ENCODE peak calls at places on chromosome 16, in nine cellular contexts. N is gastrocnemius medialis, L is lower leg skin, U is transverse colon, Q is body of pancreas, V is Peyer's patch, W is H54, F is heart left ventricle, K is A549. C is an unnamed sample.

GRCh38 chr16:83733301-83733700 is 74.5 kb upstream of the HSBP1 start:
- DNase-seq in Q (no peak), F (peak), U (no peak), V (no peak), L (no peak), K (no peak), N (no peak), W (no peak), C (no peak)

GRCh38 chr16:56776562-56776961 is 46.6 kb downstream of the NUP93 start:
- DNase-seq in U (peak), V (no peak), K (no peak), N (no peak), W (no peak), Q (peak), F (no peak), L (no peak), C (peak)

GRCh38 chr16:47970291-47970931 is 185.4 kb downstream of the ABCC12 start:
- DNase-seq in U (no peak), F (no peak), Q (no peak), K (peak), L (no peak), N (no peak), W (no peak), V (no peak), C (no peak)

GRCh38 chr16:22898874-22899348 is 84.9 kb downstream of the HS3ST2 start:
- DNase-seq in L (peak), U (peak), W (peak), V (peak), K (peak), F (peak), N (peak), Q (peak), C (peak)

GRCh38 chr16:85570735-85571562 is 42.2 kb upstream of the GSE1 start:
- DNase-seq in K (no peak), W (no peak), U (peak), N (no peak), Q (no peak), F (no peak), L (no peak), V (peak), C (peak)

GRCh38 chr16:84913315-84913714 is 93.5 kb downstream of the CRISPLD2 start:
- DNase-seq in F (peak), V (peak), N (peak), L (no peak), K (no peak), U (peak), W (no peak), Q (peak), C (no peak)

GRCh38 chr16:83692224-83692623 is 115.6 kb upstream of the HSBP1 start:
- DNase-seq in W (no peak), N (no peak), U (no peak), F (no peak), K (no peak), L (no peak), Q (no peak), V (no peak), C (no peak)

GRCh38 chr16:84689126-84689525 is 10.7 kb upstream of the USP10 start:
- DNase-seq in F (no peak), V (no peak), Q (no peak), W (no peak), L (peak), U (no peak), N (no peak), K (no peak), C (no peak)

GRCh38 chr16:47644166-47644565 is 183.0 kb downstream of the PHKB start:
- DNase-seq in L (no peak), W (peak), F (peak), V (no peak), U (no peak), Q (peak), N (no peak), K (no peak), C (no peak)

GRCh38 chr16:76277099-76278030 is at the start of gene CNTNAP4:
- DNase-seq in W (no peak), Q (peak), L (peak), N (no peak), V (no peak), U (no peak), F (peak), K (no peak), C (no peak)

GRCh38 chr16:84499638-84500037 is 4.8 kb downstream of the MEAK7 start:
- DNase-seq in U (no peak), F (no peak), W (no peak), L (peak), K (no peak), V (no peak), Q (no peak), N (no peak), C (no peak)

GRCh38 chr16:9929313-9929712 is 252.9 kb downstream of the GRIN2A start:
- DNase-seq in Q (no peak), V (no peak), F (no peak), L (no peak), W (no peak), K (no peak), U (no peak), N (no peak), C (no peak)

GRCh38 chr16:56424791-56425438 is 430 bp downstream of the AMFR start:
- DNase-seq in U (peak), N (no peak), Q (peak), L (peak), F (peak), V (peak), W (peak), K (no peak), C (peak)

GRCh38 chr16:55495616-55496289 is 13.1 kb upstream of the LPCAT2 start:
- DNase-seq in W (no peak), K (no peak), N (no peak), L (peak), Q (no peak), U (no peak), F (no peak), V (no peak), C (no peak)

GRCh38 chr16:71658771-71659170 is 32.8 kb downstream of the MARVELD3 start:
- DNase-seq in U (peak), L (no peak), F (no peak), Q (no peak), V (peak), W (no peak), K (no peak), N (no peak), C (no peak)

GRCh38 chr16:22397459-22397858 is 23.0 kb upstream of the CDR2 start:
- DNase-seq in F (no peak), V (no peak), N (no peak), Q (no peak), W (peak), L (no peak), K (no peak), U (no peak), C (no peak)

GRCh38 chr16:4802659-4803287 is 340 bp upstream of the ROGDI start:
- DNase-seq in Q (peak), U (peak), N (peak), W (peak), V (peak), L (peak), F (peak), K (peak), C (peak)

GRCh38 chr16:4803479-4804243 is 1.2 kb upstream of the ROGDI start:
- DNase-seq in N (no peak), L (no peak), W (no peak), U (no peak), K (no peak), Q (no peak), F (no peak), V (no peak), C (peak)

GRCh38 chr16:4800290-4801041 is 2.0 kb downstream of the ROGDI start:
- DNase-seq in U (peak), K (no peak), W (no peak), L (no peak), F (peak), V (peak), Q (peak), N (no peak), C (peak)

GRCh38 chr16:4801051-4801961 is 1.1 kb downstream of the ROGDI start:
- DNase-seq in U (peak), Q (peak), N (no peak), K (no peak), L (no peak), F (no peak), W (no peak), V (no peak), C (peak)

GRCh38 chr16:4801962-4802658 is at the start of gene ROGDI:
- DNase-seq in F (peak), W (peak), N (peak), L (peak), U (peak), Q (peak), V (peak), K (peak), C (peak)
- TF ChIP-seq POLR2A in F (no peak), W (peak), N (no peak), L (no peak), U (peak), Q (peak), V (peak), K (peak), C (peak)

GRCh38 chr16:29843942-29844341 is 19.1 kb downstream of the CDIPT start:
- DNase-seq in V (no peak), W (no peak), N (no peak), U (no peak), Q (no peak), F (no peak), K (no peak), L (no peak), C (no peak)

GRCh38 chr16:29842732-29843346 is 20.2 kb downstream of the CDIPT start:
- DNase-seq in K (no peak), V (no peak), U (no peak), Q (no peak), L (no peak), N (no peak), F (no peak), W (no peak), C (no peak)

GRCh38 chr16:29844575-29845331 is 18.3 kb downstream of the CDIPT start:
- DNase-seq in F (no peak), U (no peak), V (no peak), N (no peak), L (no peak), K (no peak), W (no peak), Q (no peak), C (no peak)

GRCh38 chr16:29848420-29849297 is 14.4 kb downstream of the CDIPT start:
- DNase-seq in W (peak), K (peak), F (peak), V (peak), Q (peak), U (peak), L (peak), N (peak), C (peak)

GRCh38 chr16:29845656-29846055 is 17.4 kb downstream of the CDIPT start:
- DNase-seq in N (no peak), F (no peak), Q (peak), W (no peak), V (no peak), K (no peak), U (no peak), L (no peak), C (no peak)
- TF ChIP-seq POLR2A in N (no peak), F (no peak), Q (no peak), W (no peak), V (no peak), K (no peak), U (no peak), L (no peak), C (no peak)

DNA sequence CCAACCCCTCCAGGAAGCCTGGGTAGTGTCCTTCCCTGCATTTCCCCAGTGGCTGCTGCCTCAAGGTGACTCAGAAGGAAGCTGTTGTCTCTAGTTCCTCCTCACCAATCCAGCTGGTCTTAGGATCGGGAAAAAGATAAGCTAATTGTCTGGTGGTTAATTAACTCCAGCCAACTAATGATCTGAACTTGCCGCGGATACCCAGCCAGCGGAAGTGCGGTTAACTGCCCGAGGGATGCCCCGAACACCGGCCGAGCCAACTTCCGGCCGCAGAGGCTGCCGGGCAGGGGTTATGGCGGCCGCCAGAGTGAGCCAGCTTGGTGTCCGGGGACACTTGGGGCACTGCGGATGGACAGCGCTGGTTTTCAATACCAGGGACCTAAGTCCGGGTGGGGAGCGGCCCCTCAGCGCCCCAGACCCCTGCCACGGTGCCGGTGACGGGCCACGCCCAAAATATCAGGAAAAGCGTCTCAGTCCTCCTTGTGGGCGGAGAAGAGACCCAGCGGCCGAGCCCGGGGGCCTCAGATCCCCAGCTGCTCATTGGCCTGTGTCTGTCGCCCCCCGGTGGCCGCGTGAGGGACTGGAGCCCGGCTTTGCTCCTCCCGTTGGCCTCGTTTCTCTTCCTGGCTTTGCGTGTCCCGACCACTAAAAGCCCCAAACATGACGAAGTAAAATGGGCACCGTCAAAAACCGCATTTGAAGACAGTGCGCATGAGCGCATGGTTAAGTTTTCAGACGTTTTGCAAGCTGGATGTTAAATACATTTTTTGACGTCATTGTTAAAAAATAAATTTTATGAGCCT is 10.2 kb upstream of the PRSS22 start:
- DNase-seq in L (peak), U (peak), W (peak), Q (peak), N (peak), F (peak), V (peak), K (peak), C (peak)
- TF ChIP-seq POLR2A in L (no peak), U (peak), W (peak), Q (peak), N (peak), F (no peak), V (peak), K (peak), C (peak)

DNA sequence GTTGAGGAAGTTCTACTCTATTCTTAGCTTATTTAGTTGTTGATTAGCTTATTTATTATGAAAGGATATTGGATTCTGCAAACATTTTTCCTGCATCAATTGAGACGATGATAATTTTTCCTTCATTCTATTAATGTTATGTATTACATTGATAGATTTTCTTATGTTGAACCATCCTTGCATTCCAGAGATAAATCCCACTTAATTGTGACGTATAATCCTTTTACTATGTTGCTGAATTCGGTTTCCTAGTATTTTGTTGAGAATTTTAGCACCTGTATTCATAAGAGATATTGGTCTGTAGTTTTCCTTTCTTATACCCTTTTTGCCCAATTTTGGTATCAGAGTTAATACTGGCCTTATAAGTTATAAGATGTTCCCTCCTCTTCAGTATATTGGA is 47.6 kb upstream of the BRD7 start:
- DNase-seq in L (no peak), F (no peak), V (no peak), Q (no peak), N (no peak), K (no peak), U (no peak), W (no peak), C (no peak)
- TF ChIP-seq POLR2A in L (no peak), F (no peak), V (no peak), Q (no peak), N (no peak), K (no peak), U (no peak), W (no peak), C (no peak)

GRCh38 chr16:15435216-15435864 is 952 bp downstream of the BMERB1 start:
- DNase-seq in W (no peak), F (no peak), V (peak), L (no peak), N (no peak), K (no peak), U (no peak), Q (peak), C (peak)

GRCh38 chr16:15434079-15434424 is 336 bp upstream of the BMERB1 start:
- DNase-seq in N (no peak), K (no peak), V (no peak), L (no peak), W (no peak), Q (no peak), U (no peak), F (no peak), C (no peak)

GRCh38 chr16:15439102-15439501 is 4.7 kb downstream of the BMERB1 start:
- DNase-seq in Q (no peak), F (no peak), N (no peak), K (no peak), V (peak), W (no peak), L (no peak), U (no peak), C (no peak)

GRCh38 chr16:15434425-15435215 is at the start of gene BMERB1:
- DNase-seq in V (peak), K (peak), N (peak), L (peak), Q (peak), W (peak), F (peak), U (peak), C (peak)
- TF ChIP-seq POLR2A in V (no peak), K (peak), N (peak), L (no peak), Q (no peak), W (peak), F (no peak), U (peak), C (no peak)

GRCh38 chr16:20910781-20911321 is 10.3 kb downstream of the LYRM1 start:
- DNase-seq in F (no peak), K (peak), V (no peak), L (no peak), U (no peak), N (no peak), W (no peak), Q (no peak), C (no peak)
- TF ChIP-seq POLR2A in F (no peak), K (no peak), V (no peak), L (no peak), U (no peak), N (no peak), W (no peak), Q (no peak), C (no peak)

GRCh38 chr16:74666010-74666421 is 661 bp downstream of the RFWD3 start:
- DNase-seq in K (no peak), W (no peak), F (no peak), U (no peak), L (no peak), N (no peak), V (no peak), Q (no peak), C (no peak)

GRCh38 chr16:74661064-74661463 is 5.6 kb downstream of the RFWD3 start:
- DNase-seq in F (no peak), Q (no peak), U (no peak), K (no peak), N (no peak), W (no peak), V (no peak), L (no peak), C (no peak)

GRCh38 chr16:74667215-74667765 is 613 bp upstream of the RFWD3 start:
- DNase-seq in F (peak), W (no peak), N (no peak), V (peak), K (peak), U (peak), Q (peak), L (no peak), C (peak)

DNA sequence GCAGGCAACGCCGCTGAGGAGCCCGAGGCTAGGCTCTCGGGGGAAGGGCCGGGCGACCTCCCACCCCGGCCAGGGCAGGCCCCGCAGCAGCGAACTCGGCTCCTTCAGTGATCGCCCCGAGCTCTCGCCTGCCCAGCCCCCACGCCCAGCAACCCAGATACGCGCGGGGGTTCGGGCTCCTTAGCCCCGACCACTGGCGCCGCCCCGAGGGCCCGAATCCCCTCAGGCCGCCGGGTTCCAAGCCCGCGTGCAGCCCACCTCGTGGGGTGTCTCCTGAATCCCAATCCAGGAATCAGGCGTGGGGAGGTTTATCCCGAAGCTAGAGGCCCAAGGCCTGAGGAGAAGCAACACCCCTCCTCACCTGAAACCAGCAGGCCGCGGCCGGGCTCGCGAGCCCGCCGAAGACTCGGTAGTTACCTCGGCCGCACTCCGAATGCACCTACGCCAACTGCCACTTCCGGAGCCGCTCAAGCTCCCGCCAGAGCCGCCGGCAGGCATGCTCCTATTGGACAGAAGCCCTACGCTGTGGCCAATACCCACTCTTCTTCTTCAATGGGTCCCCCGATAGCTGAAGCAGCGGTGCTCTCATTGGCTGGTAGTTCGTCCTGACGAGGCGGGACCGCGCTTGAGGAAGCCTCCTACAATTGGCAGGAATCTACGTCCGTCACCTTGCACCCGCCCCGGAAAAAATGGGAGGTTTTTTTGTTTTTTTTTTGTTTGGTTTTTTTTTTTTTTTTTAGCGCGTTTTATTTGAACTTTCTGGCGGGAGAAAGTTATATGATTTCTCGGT is at the start of gene RFWD3:
- DNase-seq in K (peak), V (peak), W (peak), N (peak), F (peak), Q (peak), L (peak), U (peak), C (peak)
- TF ChIP-seq POLR2A in K (peak), V (peak), W (peak), N (peak), F (no peak), Q (peak), L (no peak), U (peak), C (peak)

GRCh38 chr16:353404-354285 is 1.1 kb upstream of the AXIN1 start:
- DNase-seq in L (no peak), U (no peak), K (no peak), V (no peak), Q (no peak), N (no peak), W (no peak), F (no peak), C (no peak)

GRCh38 chr16:354971-355441 is 2.5 kb upstream of the AXIN1 start:
- DNase-seq in U (no peak), Q (no peak), N (no peak), F (no peak), L (no peak), K (no peak), V (no peak), W (no peak), C (no peak)

GRCh38 chr16:354286-354881 is 1.9 kb upstream of the AXIN1 start:
- DNase-seq in L (no peak), Q (no peak), N (no peak), U (no peak), W (no peak), F (no peak), K (no peak), V (no peak), C (no peak)

GRCh38 chr16:351804-352520 is 561 bp downstream of the AXIN1 start:
- DNase-seq in F (no peak), W (no peak), L (no peak), N (no peak), V (peak), Q (peak), U (peak), K (no peak), C (peak)

GRCh38 chr16:352547-353403 is at the start of gene AXIN1:
- DNase-seq in U (peak), K (peak), W (peak), L (peak), N (peak), F (peak), V (peak), Q (peak), C (peak)
- TF ChIP-seq POLR2A in U (peak), K (peak), W (peak), L (no peak), N (peak), F (no peak), V (peak), Q (peak), C (no peak)

GRCh38 chr16:15855704-15856003 is 1.2 kb downstream of the MYH11 start:
- DNase-seq in V (peak), U (no peak), N (no peak), Q (no peak), W (no peak), F (no peak), K (no peak), L (no peak), C (no peak)

GRCh38 chr16:15856217-15856616 is 611 bp downstream of the MYH11 start:
- DNase-seq in N (no peak), V (no peak), U (no peak), Q (no peak), F (no peak), L (no peak), K (no peak), W (no peak), C (peak)

GRCh38 chr16:15858921-15859668 is 2.3 kb upstream of the MYH11 start:
- DNase-seq in V (peak), W (no peak), K (no peak), L (no peak), F (no peak), U (no peak), Q (no peak), N (no peak), C (no peak)

GRCh38 chr16:15856901-15857778 is at the start of gene MYH11:
- DNase-seq in V (peak), N (no peak), K (no peak), L (no peak), W (no peak), U (peak), F (no peak), Q (no peak), C (no peak)

GRCh38 chr16:15857779-15858560 is 1.1 kb upstream of the MYH11 start:
- DNase-seq in U (peak), W (peak), K (no peak), V (peak), Q (peak), L (peak), F (peak), N (no peak), C (no peak)
- TF ChIP-seq POLR2A in U (peak), W (no peak), K (no peak), V (no peak), Q (no peak), L (no peak), F (no peak), N (no peak), C (no peak)